ENCODE peak calls at places on chromosomes 13 and 19, in four cellular contexts. S is heart right ventricle, I is endothelial cell of umbilical vein, Z is fibroblast of lung. H is an unnamed sample. For H3K4me1, the result is how much of the 10 kb centered on the place peaks cover.

GRCh38 chr19:48419158-48419920 is 25.9 kb downstream of the GRIN2D start:
- DNase-seq in S (no peak), I (peak), Z (peak), H (no peak)

GRCh38 chr19:5148794-5149190 is 179.9 kb downstream of the KDM4B start:
- DNase-seq in S (no peak), I (no peak), Z (no peak), H (peak)

GRCh38 chr19:1861599-1862031 is 1.8 kb downstream of the KLF16 start:
- DNase-seq in S (no peak), I (no peak), Z (no peak), H (no peak)

GRCh38 chr19:32652893-32653625 is 21.9 kb downstream of the ANKRD27 start:
- DNase-seq in S (peak), I (peak), Z (peak), H (no peak)

GRCh38 chr13:40445557-40445990 is 220.9 kb downstream of the FOXO1 start:
- DNase-seq in S (peak), I (peak), Z (no peak), H (peak)

GRCh38 chr19:4534836-4535658 is at the start of gene PLIN5:
- DNase-seq in S (peak), I (peak), Z (peak), H (no peak)

GRCh38 chr19:53621885-53622710 is 9.7 kb upstream of the DPRX start:
- DNase-seq in S (no peak), I (no peak), Z (no peak), H (no peak)

GRCh38 chr13:31200636-31200970 is 828 bp downstream of the B3GLCT start:
- DNase-seq in S (peak), I (peak), Z (peak), H (no peak)

GRCh38 chr13:49976314-49977258 is 20.3 kb upstream of the TRIM13 start:
- DNase-seq in S (peak), I (peak), Z (peak), H (no peak)

GRCh38 chr13:80572308-80572676 is 231.4 kb upstream of the SPRY2 start:
- DNase-seq in S (no peak), I (no peak), Z (no peak), H (no peak)

GRCh38 chr19:5623397-5624153 is 692 bp downstream of the SAFB start:
- DNase-seq in S (peak), I (peak), Z (no peak), H (no peak)

GRCh38 chr19:29687244-29687896 is 22.1 kb downstream of the PLEKHF1 start:
- DNase-seq in S (no peak), I (no peak), Z (peak), H (no peak)

GRCh38 chr13:40508112-40508511 is 158.3 kb downstream of the FOXO1 start:
- DNase-seq in S (peak), I (peak), Z (peak), H (no peak)

GRCh38 chr13:107138468-107138867 is 570.5 kb upstream of the ARGLU1 start:
- DNase-seq in S (no peak), I (no peak), Z (peak), H (no peak)

GRCh38 chr19:19670070-19670551 is 1.5 kb downstream of the ZNF101 start:
- DNase-seq in S (no peak), I (no peak), Z (no peak), H (no peak)

GRCh38 chr19:38151242-38151641 is 72.8 kb downstream of the DPF1 start:
- DNase-seq in S (no peak), I (no peak), Z (no peak), H (no peak)

GRCh38 chr19:3606174-3606689 is 443 bp downstream of the TBXA2R start:
- DNase-seq in S (no peak), I (no peak), Z (no peak), H (no peak)

GRCh38 chr13:27476943-27477681 is 26.7 kb upstream of the MTIF3 start:
- DNase-seq in S (no peak), I (peak), Z (peak), H (no peak)

GRCh38 chr13:107373551-107373950 is 805.6 kb upstream of the ARGLU1 start:
- DNase-seq in S (no peak), I (peak), Z (peak), H (no peak)

GRCh38 chr19:50026550-50026906 is 723 bp downstream of the ZNF473 start:
- DNase-seq in S (no peak), I (no peak), Z (no peak), H (no peak)

GRCh38 chr19:4058696-4059492 is 7.8 kb downstream of the ZBTB7A start:
- DNase-seq in S (no peak), I (no peak), Z (no peak), H (peak)

GRCh38 chr19:944171-944567 is 18.3 kb downstream of the ARID3A start:
- DNase-seq in S (no peak), I (no peak), Z (no peak), H (no peak)

GRCh38 chr13:84844473-84844872 is 954.7 kb downstream of the SLITRK6 start:
- DNase-seq in S (no peak), I (no peak), Z (peak), H (no peak)

GRCh38 chr13:71303144-71303543 is 563.9 kb downstream of the DACH1 start:
- DNase-seq in S (no peak), I (no peak), Z (no peak), H (no peak)

GRCh38 chr19:862529-863304 is 3.3 kb downstream of the CFD start:
- DNase-seq in S (no peak), I (peak), Z (peak), H (no peak)

GRCh38 chr19:29375429-29376093 is 150.2 kb upstream of the VSTM2B start:
- DNase-seq in S (no peak), I (no peak), Z (no peak), H (no peak)

GRCh38 chr19:18961767-18962423 is 20.9 kb upstream of the HOMER3 start:
- DNase-seq in S (no peak), I (no peak), Z (no peak), H (no peak)

GRCh38 chr13:37023871-37024270 is 23.3 kb downstream of the EXOSC8 start:
- DNase-seq in S (no peak), I (no peak), Z (peak), H (no peak)

GRCh38 chr19:2888739-2889224 is 11.9 kb upstream of the ZNF57 start:
- DNase-seq in S (no peak), I (no peak), Z (no peak), H (peak)

GRCh38 chr13:114284680-114285079 is 3.3 kb downstream of the UPF3A start:
- DNase-seq in S (no peak), I (no peak), Z (no peak), H (no peak)

GRCh38 chr19:10855879-10856522 is 7.8 kb downstream of the C19orf38 start:
- DNase-seq in S (no peak), I (peak), Z (no peak), H (no peak)

GRCh38 chr19:38047048-38047435 is 140.0 kb downstream of the SIPA1L3 start:
- DNase-seq in S (no peak), I (no peak), Z (no peak), H (no peak)

GRCh38 chr13:35699805-35700204 is 223.3 kb upstream of the MAB21L1 start:
- DNase-seq in S (no peak), I (no peak), Z (peak), H (no peak)

GRCh38 chr19:3534375-3535234 is 4.4 kb upstream of the TEKTIP1 start:
- DNase-seq in S (no peak), I (no peak), Z (no peak), H (no peak)

GRCh38 chr13:64755961-64756360 is 2474.2 kb downstream of the PCDH9 start:
- DNase-seq in S (no peak), I (no peak), Z (no peak), H (no peak)

GRCh38 chr19:5002143-5002542 is 33.2 kb downstream of the KDM4B start:
- DNase-seq in S (no peak), I (no peak), Z (no peak), H (no peak)

DNA sequence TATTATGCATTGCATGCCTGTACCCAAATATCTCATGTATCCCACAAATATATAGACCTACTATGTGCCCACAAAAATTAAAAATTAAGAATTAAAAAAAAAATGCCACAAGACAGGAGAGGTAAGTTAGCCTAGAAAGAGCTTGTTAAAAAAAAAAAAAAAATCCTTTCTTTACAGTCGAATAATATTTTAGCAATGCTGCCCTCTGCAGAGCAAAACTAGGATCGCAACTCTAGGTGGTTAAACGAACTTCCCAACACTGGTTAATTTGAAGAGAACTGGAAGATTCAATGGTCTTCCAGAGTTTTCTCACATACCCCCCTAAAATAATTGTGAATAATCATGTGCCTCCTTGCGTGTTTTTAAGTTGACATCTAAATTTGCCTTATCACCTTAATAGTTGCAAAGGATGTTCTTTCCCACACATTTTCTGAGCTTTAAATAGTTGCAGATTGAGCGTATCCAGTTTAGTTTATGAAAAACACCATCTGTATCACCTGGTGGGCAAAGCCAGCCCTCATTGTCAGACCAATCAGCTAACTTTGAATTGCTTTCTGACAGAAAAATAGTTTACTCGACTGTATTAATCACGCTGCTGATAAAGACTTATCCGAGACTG is 47.4 kb upstream of the RCBTB2 start:
- DNase-seq in S (peak), I (peak), Z (peak), H (no peak)
- TF ChIP-seq CTCF in S (peak), I (peak), Z (peak), H (peak)

GRCh38 chr19:41531438-41532311 is 44.3 kb upstream of the CEACAM21 start:
- DNase-seq in S (peak), I (peak), Z (peak), H (no peak)
- H3K4me1 ChIP-seq in S (under half), I (under half), Z (under half), H (under half)

GRCh38 chr13:98751397-98752110 is 918 bp downstream of the SLC15A1 start:
- DNase-seq in S (no peak), I (peak), Z (peak), H (no peak)
- H3K4me3 ChIP-seq in S (peak), I (peak), Z (peak), H (no peak)

GRCh38 chr13:59746291-59746962 is 417.3 kb downstream of the DIAPH3 start:
- DNase-seq in S (no peak), I (no peak), Z (peak), H (no peak)

GRCh38 chr13:59743195-59743594 is 420.5 kb downstream of the DIAPH3 start:
- DNase-seq in S (no peak), I (no peak), Z (no peak), H (no peak)

GRCh38 chr13:59745395-59745788 is 418.3 kb downstream of the DIAPH3 start:
- DNase-seq in S (no peak), I (no peak), Z (peak), H (no peak)

GRCh38 chr13:59742467-59742866 is 421.3 kb downstream of the DIAPH3 start:
- DNase-seq in S (no peak), I (no peak), Z (no peak), H (no peak)

GRCh38 chr13:59744747-59745394 is 418.9 kb downstream of the DIAPH3 start:
- DNase-seq in S (no peak), I (no peak), Z (peak), H (no peak)
- TF ChIP-seq CTCF in S (no peak), I (no peak), Z (no peak), H (no peak)

GRCh38 chr19:7908742-7909461 is 5.2 kb downstream of the MAP2K7 start:
- DNase-seq in S (no peak), I (no peak), Z (no peak), H (no peak)

GRCh38 chr19:7909471-7910067 is 5.1 kb upstream of the TGFBR3L start:
- DNase-seq in S (no peak), I (no peak), Z (no peak), H (no peak)

GRCh38 chr19:7907122-7907521 is 3.4 kb downstream of the MAP2K7 start:
- DNase-seq in S (no peak), I (no peak), Z (no peak), H (peak)

GRCh38 chr19:7907544-7907943 is 3.9 kb downstream of the MAP2K7 start:
- DNase-seq in S (no peak), I (no peak), Z (no peak), H (peak)

GRCh38 chr19:7908078-7908699 is 4.5 kb downstream of the MAP2K7 start:
- DNase-seq in S (no peak), I (no peak), Z (no peak), H (no peak)
- H3K4me1 ChIP-seq in S (under half), I (under half), Z (under half), H (under half)

GRCh38 chr19:56597696-56598095 is 2.6 kb downstream of the ZNF71 start:
- DNase-seq in S (no peak), I (no peak), Z (no peak), H (no peak)

GRCh38 chr19:56596676-56597075 is 1.6 kb downstream of the ZNF71 start:
- DNase-seq in S (peak), I (peak), Z (no peak), H (no peak)

GRCh38 chr19:56594446-56594782 is 688 bp upstream of the ZNF71 start:
- DNase-seq in S (no peak), I (no peak), Z (no peak), H (no peak)

GRCh38 chr19:56595548-56595899 is 422 bp downstream of the ZNF71 start:
- DNase-seq in S (no peak), I (no peak), Z (no peak), H (no peak)

DNA sequence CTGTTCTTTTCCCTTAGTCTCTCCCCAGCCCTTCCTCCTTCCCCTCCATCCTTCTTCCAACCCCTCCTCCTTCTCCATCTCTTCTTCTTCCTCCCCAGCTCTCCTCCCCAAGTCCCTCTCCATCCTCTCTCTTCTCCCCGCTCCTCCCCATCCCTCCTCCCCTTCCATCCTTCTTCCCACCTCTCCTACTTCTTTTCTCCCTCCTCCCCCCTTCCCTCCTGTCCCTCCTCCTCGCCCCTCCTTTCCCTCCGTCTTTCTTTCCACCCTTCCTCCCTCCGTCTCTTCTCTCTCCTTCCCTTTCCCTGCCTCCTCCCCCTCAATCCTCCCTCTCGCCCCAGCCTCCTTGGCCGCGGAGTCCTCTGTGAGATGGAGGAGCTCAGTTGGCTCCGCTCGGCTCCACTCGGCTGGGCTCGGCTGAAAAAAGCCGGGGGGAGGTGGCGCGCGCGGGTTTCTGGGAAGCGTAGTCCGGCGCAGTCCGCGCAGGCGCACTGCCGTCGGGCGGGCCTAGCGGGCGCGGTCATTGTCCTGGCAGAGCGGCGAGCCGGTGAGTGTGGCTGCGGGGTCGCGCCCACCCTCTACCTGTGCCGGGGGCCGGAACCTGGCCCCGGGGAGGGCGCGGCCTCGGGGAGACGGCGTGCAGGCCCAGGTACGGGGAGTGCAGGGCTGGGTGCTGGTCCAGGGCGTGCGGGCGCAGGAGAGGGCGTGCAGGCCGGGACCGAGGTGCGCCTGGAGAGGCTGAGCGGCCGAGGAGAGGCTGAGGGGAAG is at the start of gene ZNF71:
- DNase-seq in S (peak), I (peak), Z (peak), H (peak)
- H3K4me3 ChIP-seq in S (peak), I (peak), Z (peak), H (peak)

GRCh38 chr19:47357788-47358680 is 8.9 kb downstream of the DHX34 start:
- DNase-seq in S (no peak), I (no peak), Z (no peak), H (no peak)
- TF ChIP-seq CTCF in S (no peak), I (no peak), Z (no peak), H (peak)

GRCh38 chr13:21328836-21329477 is 130.1 kb downstream of the ZDHHC20 start:
- DNase-seq in S (no peak), I (no peak), Z (no peak), H (no peak)

GRCh38 chr13:21330126-21330861 is 128.8 kb downstream of the ZDHHC20 start:
- DNase-seq in S (no peak), I (no peak), Z (peak), H (no peak)

GRCh38 chr13:21324793-21325192 is 134.3 kb downstream of the ZDHHC20 start:
- DNase-seq in S (no peak), I (no peak), Z (no peak), H (no peak)

GRCh38 chr13:21326155-21327030 is 132.7 kb downstream of the ZDHHC20 start:
- DNase-seq in S (no peak), I (peak), Z (peak), H (no peak)

GRCh38 chr13:21328201-21328600 is 130.9 kb downstream of the ZDHHC20 start:
- DNase-seq in S (no peak), I (no peak), Z (no peak), H (no peak)
- H3K4me1 ChIP-seq in S (under half), I (under half), Z (under half), H (under half)

DNA sequence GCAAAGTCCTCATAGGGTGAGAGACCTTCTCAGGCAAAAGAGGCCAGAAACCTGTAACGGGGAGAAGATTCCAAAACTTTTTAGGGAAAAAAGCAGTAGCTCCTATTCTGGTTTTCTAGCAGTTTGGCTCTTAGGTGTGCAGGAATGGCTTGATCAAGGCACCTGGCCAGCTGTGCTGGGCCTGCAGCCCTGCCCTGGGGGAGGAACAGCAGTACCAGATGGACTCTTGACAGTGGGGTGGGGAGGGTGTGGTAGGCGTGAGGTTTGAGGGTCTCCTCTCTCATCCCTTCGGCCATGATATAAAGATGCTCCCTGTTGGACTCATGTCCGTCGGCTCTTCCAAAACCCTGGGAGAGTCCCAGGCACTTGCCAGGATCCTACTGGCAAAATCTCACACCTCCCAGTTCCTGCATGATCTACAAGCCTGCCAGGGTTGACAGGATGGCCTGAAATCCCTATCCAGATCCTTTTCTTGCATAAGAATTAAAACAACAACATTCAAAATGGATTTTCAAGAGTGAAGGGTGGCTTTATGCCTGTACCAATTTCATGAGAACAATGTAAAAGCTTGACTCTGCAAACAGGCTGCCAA is 120.4 kb downstream of the IER2 start:
- DNase-seq in S (no peak), I (no peak), Z (no peak), H (no peak)
- H3K4me3 ChIP-seq in S (no peak), I (no peak), Z (no peak), H (no peak)